ENCODE peak calls at places on chromosomes 12 and 14, in four cellular contexts. N is HEK293T; B is endothelial cell of umbilical vein; F is naive thymus-derived CD8-positive, alpha-beta T cell. H is an unnamed sample.

GRCh38 chr14:103014466-103015319 is 42.7 kb downstream of the CDC42BPB start:
- DNase-seq in N (no peak), B (peak), F (no peak), H (no peak)

GRCh38 chr12:108712164-108712924 is 19.0 kb downstream of the CORO1C start:
- DNase-seq in F (no peak), N (no peak), B (no peak), H (no peak)

GRCh38 chr12:123050331-123050809 is 69.9 kb downstream of the ARL6IP4 start:
- DNase-seq in B (no peak), N (no peak), F (no peak), H (no peak)

GRCh38 chr14:104098272-104099095 is 13.0 kb downstream of the ASPG start:
- DNase-seq in F (no peak), N (no peak), B (no peak), H (no peak)

GRCh38 chr12:25434493-25434892 is 118.6 kb downstream of the LMNTD1 start:
- DNase-seq in B (no peak), F (no peak), N (no peak), H (no peak)

GRCh38 chr14:36517242-36518030 is 2.6 kb downstream of the NKX2-1 start:
- DNase-seq in B (no peak), N (no peak), F (no peak), H (no peak)

GRCh38 chr14:94998702-94999101 is 158.6 kb downstream of the DICER1 start:
- DNase-seq in N (no peak), F (no peak), B (no peak), H (no peak)

GRCh38 chr12:122282066-122282465 is 15.8 kb upstream of the VPS33A start:
- DNase-seq in B (peak), F (no peak), N (no peak), H (no peak)

GRCh38 chr14:80584638-80585505 is 356.7 kb downstream of the CEP128 start:
- DNase-seq in N (no peak), B (peak), F (no peak), H (no peak)

GRCh38 chr12:53749986-53750811 is 1.6 kb downstream of the CISTR start:
- DNase-seq in B (no peak), N (no peak), F (no peak), H (no peak)

GRCh38 chr12:43848786-43849185 is 12.9 kb downstream of the TMEM117 start:
- DNase-seq in F (no peak), N (no peak), B (no peak), H (no peak)

GRCh38 chr12:2378835-2379330 is 326.1 kb downstream of the CACNA1C start:
- DNase-seq in F (no peak), B (no peak), N (no peak), H (no peak)

GRCh38 chr14:22557846-22558220 is 31.2 kb downstream of the DAD1 start:
- DNase-seq in B (no peak), F (no peak), N (no peak), H (no peak)

GRCh38 chr14:88987516-88987915 is 163.1 kb downstream of the TTC8 start:
- DNase-seq in F (no peak), B (no peak), N (no peak), H (no peak)

GRCh38 chr14:65224799-65225198 is 122.5 kb upstream of the MAX start:
- DNase-seq in N (no peak), B (no peak), F (no peak), H (no peak)

GRCh38 chr12:126492181-126492580 is 1426.9 kb downstream of the AACS start:
- DNase-seq in B (no peak), N (peak), F (no peak), H (no peak)

GRCh38 chr12:2681426-2682205 is 113.2 kb upstream of the FKBP4 start:
- DNase-seq in F (no peak), B (no peak), N (no peak), H (no peak)

GRCh38 chr12:109191621-109192250 is 75.3 kb downstream of the ACACB start:
- DNase-seq in N (no peak), F (no peak), B (no peak), H (no peak)